ENCODE peak calls at places on chromosomes 4 and X, in six cellular contexts. H is A673, A is tibial artery, C is fibroblast of lung, N is tibial nerve, E is heart right ventricle. R is an unnamed sample.

GRCh38 chr4:67717586-67717985 is 16.6 kb upstream of the UBA6 start:
- DNase-seq in H (no peak), A (no peak), C (no peak), N (no peak), E (no peak), R (no peak)

GRCh38 chr4:144955104-144955503 is 142.9 kb downstream of the ANAPC10 start:
- DNase-seq in H (no peak), A (no peak), C (no peak), N (no peak), E (no peak), R (no peak)

GRCh38 chr4:186651181-186651603 is 72.5 kb downstream of the FAT1 start:
- DNase-seq in H (peak), A (no peak), C (peak), N (no peak), E (no peak), R (no peak)

GRCh38 chrX:22060451-22060940 is 28.4 kb downstream of the PHEX start:
- DNase-seq in H (no peak), A (no peak), C (peak), N (no peak), E (no peak), R (no peak)

GRCh38 chr4:183918696-183919095 is 13.6 kb downstream of the STOX2 start:
- DNase-seq in H (no peak), A (no peak), C (no peak), N (no peak), E (no peak), R (no peak)

GRCh38 chrX:120087289-120088017 is 10.0 kb upstream of the RHOXF2B start:
- DNase-seq in H (no peak), A (no peak), C (no peak), N (no peak), E (no peak), R (no peak)

GRCh38 chr4:2954358-2955185 is 8.6 kb downstream of the NOP14 start:
- DNase-seq in H (no peak), A (no peak), C (no peak), N (no peak), E (no peak), R (no peak)

GRCh38 chr4:140811429-140811828 is 55.2 kb upstream of the TBC1D9 start:
- DNase-seq in H (no peak), A (no peak), C (no peak), N (no peak), E (no peak), R (no peak)

GRCh38 chrX:54248309-54248708 is 65.3 kb upstream of the FAM120C start:
- DNase-seq in H (peak), A (no peak), C (peak), N (no peak), E (no peak), R (no peak)

GRCh38 chr4:19309365-19309764 is 942.3 kb upstream of the SLIT2 start:
- DNase-seq in H (peak), A (no peak), C (peak), N (no peak), E (no peak), R (no peak)

GRCh38 chr4:26858947-26859401 is 1.7 kb upstream of the STIM2 start:
- DNase-seq in H (no peak), A (no peak), C (peak), N (no peak), E (no peak), R (no peak)

GRCh38 chrX:40068048-40068447 is 29.7 kb downstream of the BCOR start:
- DNase-seq in H (peak), A (no peak), C (no peak), N (no peak), E (no peak), R (no peak)

GRCh38 chrX:151680805-151681204 is 14.5 kb upstream of the PRRG3 start:
- DNase-seq in H (peak), A (no peak), C (no peak), N (no peak), E (no peak), R (no peak)

GRCh38 chrX:57951666-57952319 is 41.5 kb upstream of the ZXDA start:
- DNase-seq in H (no peak), A (no peak), C (no peak), N (no peak), E (peak), R (no peak)

GRCh38 chr4:155338196-155338595 is 38.6 kb downstream of the MAP9 start:
- DNase-seq in H (no peak), A (no peak), C (no peak), N (no peak), E (no peak), R (no peak)

GRCh38 chrX:53284684-53285447 is 3.5 kb upstream of the IQSEC2 start:
- DNase-seq in H (peak), A (no peak), C (no peak), N (peak), E (peak), R (no peak)

GRCh38 chr4:19809989-19810388 is 441.7 kb upstream of the SLIT2 start:
- DNase-seq in H (no peak), A (no peak), C (peak), N (no peak), E (no peak), R (no peak)

GRCh38 chr4:58553679-58554078 is 1443.5 kb upstream of the IGFBP7 start:
- DNase-seq in H (no peak), A (no peak), C (no peak), N (no peak), E (no peak), R (no peak)

GRCh38 chrX:48461830-48462229 is 8.2 kb downstream of the SLC38A5 start:
- DNase-seq in H (no peak), A (no peak), C (no peak), N (no peak), E (no peak), R (no peak)

GRCh38 chr4:560731-561211 is 15.3 kb downstream of the TMEM271 start:
- DNase-seq in H (no peak), A (no peak), C (no peak), N (no peak), E (no peak), R (peak)

GRCh38 chrX:70979136-70979762 is 48.4 kb upstream of the SLC7A3 start:
- DNase-seq in H (peak), A (no peak), C (peak), N (no peak), E (no peak), R (no peak)

GRCh38 chrX:39905946-39906345 is 191.8 kb downstream of the BCOR start:
- DNase-seq in H (no peak), A (no peak), C (no peak), N (no peak), E (no peak), R (no peak)

GRCh38 chr4:146495277-146495676 is 26.5 kb downstream of the SLC10A7 start:
- DNase-seq in H (peak), A (no peak), C (peak), N (no peak), E (no peak), R (no peak)

GRCh38 chrX:107700802-107701201 is 72.5 kb downstream of the PRPS1 start:
- DNase-seq in H (no peak), A (no peak), C (no peak), N (no peak), E (no peak), R (no peak)

GRCh38 chrX:87338510-87338909 is 179.1 kb upstream of the KLHL4 start:
- DNase-seq in H (peak), A (no peak), C (peak), N (no peak), E (no peak), R (no peak)

GRCh38 chr4:127484101-127484500 is 148.7 kb upstream of the INTU start:
- DNase-seq in H (no peak), A (no peak), C (no peak), N (no peak), E (no peak), R (no peak)

GRCh38 chr4:174631901-174632758 is 109.8 kb upstream of the HPGD start:
- DNase-seq in H (peak), A (no peak), C (peak), N (no peak), E (no peak), R (no peak)

GRCh38 chrX:262391-262909 is 18.7 kb upstream of the PLCXD1 start:
- DNase-seq in H (no peak), A (peak), C (no peak), N (no peak), E (no peak), R (no peak)

GRCh38 chr4:7753271-7753670 is 186.4 kb downstream of the AFAP1 start:
- DNase-seq in H (no peak), A (no peak), C (peak), N (no peak), E (no peak), R (no peak)

GRCh38 chrX:8520791-8521190 is 56.2 kb downstream of the VCX3B start:
- DNase-seq in H (no peak), A (no peak), C (peak), N (no peak), E (no peak), R (no peak)

GRCh38 chr4:76954489-76954888 is 4.9 kb downstream of the SEPTIN11 start:
- DNase-seq in H (no peak), A (no peak), C (no peak), N (no peak), E (no peak), R (peak)

GRCh38 chr4:86015412-86016350 is 344.2 kb downstream of the MAPK10 start:
- DNase-seq in H (no peak), A (no peak), C (peak), N (no peak), E (no peak), R (no peak)

GRCh38 chr4:153564630-153565525 is 98.7 kb downstream of the TMEM131L start:
- DNase-seq in H (peak), A (no peak), C (peak), N (no peak), E (no peak), R (peak)

GRCh38 chr4:158090323-158090722 is 82.5 kb downstream of the GASK1B start:
- DNase-seq in H (peak), A (no peak), C (peak), N (no peak), E (no peak), R (no peak)

GRCh38 chrX:14398725-14399124 is 130.6 kb upstream of the GLRA2 start:
- DNase-seq in H (no peak), A (no peak), C (no peak), N (no peak), E (no peak), R (no peak)

GRCh38 chr4:102819588-102820365 is 7.6 kb downstream of the UBE2D3 start:
- DNase-seq in H (no peak), A (no peak), C (peak), N (no peak), E (no peak), R (no peak)

GRCh38 chrX:103573205-103573604 is 12.1 kb upstream of the TCEAL4 start:
- DNase-seq in H (no peak), A (no peak), C (no peak), N (no peak), E (no peak), R (no peak)

GRCh38 chrX:78133561-78133960 is 5.9 kb downstream of the TAF9B start:
- DNase-seq in H (no peak), A (no peak), C (no peak), N (no peak), E (no peak), R (no peak)
- H3K27ac ChIP-seq in H (no peak), A (no peak), C (no peak), N (no peak), E (no peak), R (no peak)

GRCh38 chr4:178395798-178396197 is 953.6 kb upstream of the AGA start:
- DNase-seq in H (no peak), A (no peak), C (no peak), N (no peak), E (no peak), R (no peak)
- TF ChIP-seq CTCF in H (no peak), A (no peak), C (peak), N (no peak), E (no peak), R (no peak)

GRCh38 chr4:168866635-168867034 is 143.4 kb downstream of the CBR4 start:
- DNase-seq in H (no peak), A (no peak), C (no peak), N (no peak), E (no peak), R (no peak)

GRCh38 chr4:168865854-168866253 is 144.2 kb downstream of the CBR4 start:
- DNase-seq in H (no peak), A (no peak), C (no peak), N (no peak), E (no peak), R (no peak)

GRCh38 chr4:168868856-168869201 is 141.2 kb downstream of the CBR4 start:
- DNase-seq in H (no peak), A (no peak), C (no peak), N (no peak), E (no peak), R (no peak)

GRCh38 chr4:168867128-168867527 is 142.9 kb downstream of the CBR4 start:
- DNase-seq in H (peak), A (no peak), C (no peak), N (no peak), E (no peak), R (no peak)

GRCh38 chr4:168868044-168868855 is 141.8 kb downstream of the CBR4 start:
- DNase-seq in H (peak), A (no peak), C (peak), N (no peak), E (no peak), R (no peak)
- H3K4me3 ChIP-seq in H (no peak), A (peak), C (no peak), N (no peak), E (no peak), R (no peak)

GRCh38 chr4:108054025-108054424 is 64.3 kb downstream of the HADH start:
- DNase-seq in H (no peak), A (no peak), C (no peak), N (no peak), E (no peak), R (no peak)
- H3K27ac ChIP-seq in H (no peak), A (no peak), C (no peak), N (no peak), E (no peak), R (no peak)

GRCh38 chrX:56219702-56220101 is 12.5 kb upstream of the KLF8 start:
- DNase-seq in H (peak), A (no peak), C (no peak), N (no peak), E (no peak), R (no peak)
- TF ChIP-seq CTCF in H (peak), A (peak), C (peak), N (peak), E (no peak), R (no peak)

GRCh38 chrX:72307646-72308051 is 1.9 kb upstream of the CITED1 start:
- DNase-seq in H (no peak), A (no peak), C (no peak), N (no peak), E (no peak), R (no peak)

GRCh38 chrX:72306851-72307645 is 1.3 kb upstream of the CITED1 start:
- DNase-seq in H (peak), A (peak), C (peak), N (peak), E (peak), R (peak)

GRCh38 chrX:72308209-72308565 is 2.5 kb upstream of the CITED1 start:
- DNase-seq in H (no peak), A (no peak), C (no peak), N (no peak), E (no peak), R (no peak)

GRCh38 chrX:72308566-72309296 is 3.0 kb upstream of the CITED1 start:
- DNase-seq in H (peak), A (peak), C (peak), N (peak), E (peak), R (peak)

GRCh38 chrX:72309297-72310071 is 3.8 kb upstream of the CITED1 start:
- DNase-seq in H (no peak), A (no peak), C (peak), N (no peak), E (no peak), R (no peak)
- H3K4me3 ChIP-seq in H (peak), A (peak), C (peak), N (no peak), E (peak), R (peak)

GRCh38 chr4:38086515-38087226 is 126.5 kb downstream of the PTTG2 start:
- DNase-seq in H (no peak), A (no peak), C (no peak), N (no peak), E (no peak), R (no peak)
- H3K27ac ChIP-seq in H (no peak), A (no peak), C (no peak), N (no peak), E (peak), R (no peak)

DNA sequence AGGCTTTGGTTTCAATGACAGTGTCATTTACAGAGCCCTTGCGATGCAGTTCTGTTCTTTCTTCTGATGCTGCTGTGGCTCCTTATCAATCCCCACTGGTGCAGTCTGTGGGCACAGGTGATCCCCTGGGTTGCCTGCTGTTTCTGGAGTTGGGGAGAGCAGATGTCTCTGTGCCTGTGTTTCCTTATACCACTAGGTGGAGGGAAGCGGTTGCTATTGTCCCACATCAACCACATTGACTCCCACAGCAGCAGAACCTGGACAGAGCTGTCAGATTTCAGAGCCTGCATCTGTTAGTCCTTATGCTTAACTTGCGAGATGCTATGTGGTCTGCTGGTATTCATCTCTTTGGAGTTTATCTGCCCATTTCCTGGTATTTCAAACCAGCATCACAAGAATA is 57.7 kb downstream of the NEIL3 start:
- DNase-seq in H (no peak), A (no peak), C (peak), N (no peak), E (no peak), R (no peak)
- TF ChIP-seq CTCF in H (peak), A (no peak), C (peak), N (no peak), E (no peak), R (no peak)

R was measured in dorsolateral prefrontal cortex.